ENCODE peak calls at places on chromosomes 12 and 14, in nine cellular contexts. A is left ventricle myocardium inferior, O is HL-60, H is fibroblast of lung, Z is KBM-7, Q is NCI-H345, W is omental fat pad, E is ovary, I is NCI-H2029. J is an unnamed sample.

GRCh38 chr14:97924922-97925613 is 1127.9 kb downstream of the VRK1 start:
- DNase-seq in A (no peak), O (no peak), H (no peak), Z (no peak), Q (no peak), W (no peak), E (no peak), I (no peak), J (no peak)

GRCh38 chr12:131473261-131473660 is 237.6 kb upstream of the SFSWAP start:
- DNase-seq in A (no peak), O (no peak), H (no peak), Z (no peak), Q (no peak), W (no peak), E (no peak), I (no peak), J (no peak)

GRCh38 chr14:105388976-105389375 is 9.4 kb upstream of the TEX22 start:
- DNase-seq in A (no peak), O (no peak), H (no peak), Z (no peak), Q (no peak), W (no peak), E (no peak), I (no peak), J (no peak)

GRCh38 chr12:104347374-104348075 is 44.0 kb downstream of the EID3 start:
- DNase-seq in A (no peak), O (no peak), H (peak; percentile 43), Z (no peak), Q (no peak), W (no peak), E (no peak), I (no peak), J (no peak)

GRCh38 chr14:58749066-58749669 is 111.4 kb downstream of the DACT1 start:
- DNase-seq in A (no peak), O (peak; percentile 39), H (peak; percentile 99), Z (peak; percentile 51), Q (peak; percentile 75), W (no peak), E (no peak), I (peak; percentile 16), J (no peak)

GRCh38 chr14:33512201-33512600 is 438.7 kb downstream of the EGLN3 start:
- DNase-seq in A (no peak), O (no peak), H (peak; percentile 76), Z (no peak), Q (no peak), W (no peak), E (no peak), I (no peak), J (no peak)

GRCh38 chr12:106154781-106155273 is 16.1 kb upstream of the NUAK1 start:
- DNase-seq in A (no peak), O (no peak), H (no peak), Z (no peak), Q (no peak), W (no peak), E (no peak), I (no peak), J (no peak)

GRCh38 chr12:64572241-64572640 is 38.1 kb upstream of the RASSF3 start:
- DNase-seq in A (no peak), O (no peak), H (no peak), Z (no peak), Q (no peak), W (no peak), E (no peak), I (no peak), J (no peak)

GRCh38 chr14:64654072-64654899 is 49.9 kb upstream of the PLEKHG3 start:
- DNase-seq in A (no peak), O (peak; percentile 21), H (peak; percentile 92), Z (peak; percentile 83), Q (no peak), W (no peak), E (no peak), I (no peak), J (no peak)

GRCh38 chr14:104222396-104223036 is 84.1 kb downstream of the KIF26A start:
- DNase-seq in A (no peak), O (no peak), H (no peak), Z (no peak), Q (no peak), W (no peak), E (no peak), I (no peak), J (no peak)

GRCh38 chr12:104049278-104050257 is at the start of gene GLT8D2:
- DNase-seq in A (peak; percentile 64), O (no peak), H (peak; percentile 83), Z (peak; percentile 35), Q (no peak), W (peak; percentile 25), E (peak; percentile 72), I (no peak), J (no peak)

GRCh38 chr12:110619534-110619953 is 5.6 kb downstream of the TCTN1 start:
- DNase-seq in A (no peak), O (no peak), H (no peak), Z (peak; percentile 30), Q (no peak), W (no peak), E (no peak), I (no peak), J (no peak)

GRCh38 chr14:85296466-85297210 is 233.3 kb upstream of the FLRT2 start:
- DNase-seq in A (no peak), O (no peak), H (peak; percentile 69), Z (no peak), Q (no peak), W (no peak), E (no peak), I (no peak), J (no peak)

GRCh38 chr12:131825146-131825892 is 2.9 kb upstream of the MMP17 start:
- DNase-seq in A (no peak), O (no peak), H (peak; percentile 72), Z (no peak), Q (no peak), W (no peak), E (no peak), I (no peak), J (no peak)

GRCh38 chr12:71447691-71448660 is 8.4 kb downstream of the LGR5 start:
- DNase-seq in A (no peak), O (no peak), H (peak; percentile 86), Z (no peak), Q (no peak), W (no peak), E (no peak), I (no peak), J (no peak)

GRCh38 chr12:38543151-38543550 is 226.6 kb downstream of the ALG10B start:
- DNase-seq in A (no peak), O (no peak), H (no peak), Z (no peak), Q (no peak), W (no peak), E (no peak), I (no peak), J (no peak)

GRCh38 chr12:49632401-49632800 is 9.0 kb downstream of the PRPF40B start:
- DNase-seq in A (no peak), O (no peak), H (no peak), Z (no peak), Q (no peak), W (no peak), E (no peak), I (no peak), J (no peak)

GRCh38 chr14:72692678-72693077 is 201.2 kb downstream of the DPF3 start:
- DNase-seq in A (no peak), O (no peak), H (no peak), Z (peak; percentile 28), Q (peak; percentile 11), W (no peak), E (no peak), I (no peak), J (no peak)

GRCh38 chr12:131987552-131987951 is 37.8 kb downstream of the EP400 start:
- DNase-seq in A (no peak), O (no peak), H (no peak), Z (no peak), Q (no peak), W (no peak), E (no peak), I (no peak), J (no peak)

GRCh38 chr14:38500125-38500524 is 244.2 kb upstream of the CLEC14A start:
- DNase-seq in A (no peak), O (no peak), H (no peak), Z (no peak), Q (no peak), W (no peak), E (no peak), I (no peak), J (no peak)

GRCh38 chr14:105065280-105066228 is at the start of gene GPR132:
- DNase-seq in A (peak; percentile 44), O (peak; percentile 91), H (peak; percentile 54), Z (peak; percentile 97), Q (no peak), W (no peak), E (no peak), I (no peak), J (no peak)

GRCh38 chr12:93892431-93893210 is 215.4 kb downstream of the CRADD start:
- DNase-seq in A (no peak), O (no peak), H (no peak), Z (no peak), Q (no peak), W (no peak), E (no peak), I (no peak), J (no peak)

GRCh38 chr12:106303202-106303820 is 778 bp downstream of the TCP11L2 start:
- DNase-seq in A (peak; percentile 93), O (no peak), H (peak; percentile 63), Z (peak; percentile 90), Q (peak; percentile 66), W (peak; percentile 62), E (peak; percentile 82), I (peak; percentile 81), J (peak; percentile 71)

GRCh38 chr12:93573552-93574223 is 1.2 kb downstream of the SOCS2 start:
- DNase-seq in A (no peak), O (no peak), H (peak; percentile 32), Z (peak; percentile 81), Q (no peak), W (no peak), E (no peak), I (no peak), J (no peak)

GRCh38 chr14:52949711-52950409 is 990 bp downstream of the FERMT2 start:
- DNase-seq in A (no peak), O (no peak), H (peak; percentile 70), Z (peak; percentile 17), Q (no peak), W (no peak), E (no peak), I (no peak), J (no peak)

GRCh38 chr14:101239065-101239464 is 322.2 kb upstream of the DIO3 start:
- DNase-seq in A (no peak), O (no peak), H (no peak), Z (no peak), Q (no peak), W (no peak), E (no peak), I (no peak), J (no peak)

GRCh38 chr14:55500219-55500701 is 59.8 kb upstream of the TBPL2 start:
- DNase-seq in A (no peak), O (no peak), H (no peak), Z (no peak), Q (no peak), W (no peak), E (no peak), I (peak; percentile 95), J (no peak)

GRCh38 chr14:75315143-75315542 is 36.5 kb downstream of the FOS start:
- DNase-seq in A (no peak), O (no peak), H (peak; percentile 74), Z (no peak), Q (peak; percentile 58), W (no peak), E (no peak), I (no peak), J (peak; percentile 78)

GRCh38 chr14:64509036-64509435 is 4.5 kb downstream of the ZBTB1 start:
- DNase-seq in A (no peak), O (no peak), H (no peak), Z (no peak), Q (no peak), W (no peak), E (no peak), I (no peak), J (no peak)

GRCh38 chr12:120775862-120776552 is 50.4 kb downstream of the ACADS start:
- DNase-seq in A (no peak), O (no peak), H (no peak), Z (no peak), Q (no peak), W (no peak), E (no peak), I (no peak), J (no peak)

GRCh38 chr14:81105378-81105777 is 115.4 kb downstream of the GTF2A1 start:
- DNase-seq in A (no peak), O (no peak), H (no peak), Z (no peak), Q (no peak), W (no peak), E (no peak), I (no peak), J (no peak)